ENCODE peak calls at places on chromosomes 1 and 21, in ten cellular contexts. One of them, this sample, is unnamed.

GRCh38 chr1:19074361-19074901 is 118.0 kb upstream of the IFFO2 start:
- DNase-seq in central memory CD4-positive, alpha-beta T cell: peak
- DNase-seq in ELR: no peak
- DNase-seq in fibroblast of lung: no peak
- DNase-seq in occipital lobe: no peak
- DNase-seq in HFF-Myc: no peak
- DNase-seq in naive B cell: no peak
- DNase-seq in amniotic epithelial cell: no peak
- DNase-seq in aorta: peak
- DNase-seq in CD8-positive, alpha-beta memory T cell: peak
- DNase-seq in this sample: no peak

GRCh38 chr21:42857216-42857615 is 22.1 kb downstream of the WDR4 start:
- DNase-seq in fibroblast of lung: no peak
- DNase-seq in HFF-Myc: no peak
- DNase-seq in naive B cell: no peak
- DNase-seq in central memory CD4-positive, alpha-beta T cell: no peak
- DNase-seq in CD8-positive, alpha-beta memory T cell: no peak
- DNase-seq in occipital lobe: no peak
- DNase-seq in amniotic epithelial cell: no peak
- DNase-seq in aorta: no peak
- DNase-seq in ELR: no peak
- DNase-seq in this sample: no peak

GRCh38 chr1:103084176-103084575 is 24.1 kb downstream of the COL11A1 start:
- DNase-seq in aorta: no peak
- DNase-seq in naive B cell: no peak
- DNase-seq in amniotic epithelial cell: peak
- DNase-seq in CD8-positive, alpha-beta memory T cell: no peak
- DNase-seq in HFF-Myc: no peak
- DNase-seq in fibroblast of lung: peak
- DNase-seq in ELR: no peak
- DNase-seq in central memory CD4-positive, alpha-beta T cell: no peak
- DNase-seq in occipital lobe: no peak
- DNase-seq in this sample: no peak

GRCh38 chr1:210764536-210764935 is 369.4 kb downstream of the KCNH1 start:
- DNase-seq in fibroblast of lung: no peak
- DNase-seq in amniotic epithelial cell: peak
- DNase-seq in HFF-Myc: no peak
- DNase-seq in central memory CD4-positive, alpha-beta T cell: no peak
- DNase-seq in occipital lobe: no peak
- DNase-seq in ELR: no peak
- DNase-seq in naive B cell: no peak
- DNase-seq in CD8-positive, alpha-beta memory T cell: no peak
- DNase-seq in aorta: no peak
- DNase-seq in this sample: no peak

GRCh38 chr1:228090613-228091081 is 8.1 kb downstream of the ARF1 start:
- DNase-seq in ELR: peak
- DNase-seq in aorta: no peak
- DNase-seq in central memory CD4-positive, alpha-beta T cell: no peak
- DNase-seq in naive B cell: no peak
- DNase-seq in fibroblast of lung: peak
- DNase-seq in amniotic epithelial cell: peak
- DNase-seq in occipital lobe: no peak
- DNase-seq in CD8-positive, alpha-beta memory T cell: peak
- DNase-seq in HFF-Myc: no peak
- DNase-seq in this sample: no peak

GRCh38 chr1:25692560-25692959 is 76.0 kb downstream of the MAN1C1 start:
- DNase-seq in aorta: peak
- DNase-seq in fibroblast of lung: no peak
- DNase-seq in occipital lobe: no peak
- DNase-seq in CD8-positive, alpha-beta memory T cell: no peak
- DNase-seq in central memory CD4-positive, alpha-beta T cell: no peak
- DNase-seq in HFF-Myc: no peak
- DNase-seq in naive B cell: peak
- DNase-seq in amniotic epithelial cell: no peak
- DNase-seq in ELR: no peak
- DNase-seq in this sample: peak

GRCh38 chr1:242605521-242605920 is 81.0 kb upstream of the PLD5 start:
- DNase-seq in amniotic epithelial cell: peak
- DNase-seq in aorta: no peak
- DNase-seq in occipital lobe: no peak
- DNase-seq in fibroblast of lung: no peak
- DNase-seq in ELR: peak
- DNase-seq in HFF-Myc: no peak
- DNase-seq in naive B cell: no peak
- DNase-seq in CD8-positive, alpha-beta memory T cell: no peak
- DNase-seq in central memory CD4-positive, alpha-beta T cell: no peak
- DNase-seq in this sample: no peak

GRCh38 chr1:183609313-183609712 is 19.1 kb upstream of the NCF2 start:
- DNase-seq in central memory CD4-positive, alpha-beta T cell: no peak
- DNase-seq in HFF-Myc: no peak
- DNase-seq in aorta: no peak
- DNase-seq in amniotic epithelial cell: peak
- DNase-seq in CD8-positive, alpha-beta memory T cell: no peak
- DNase-seq in ELR: peak
- DNase-seq in occipital lobe: peak
- DNase-seq in naive B cell: no peak
- DNase-seq in fibroblast of lung: peak
- DNase-seq in this sample: no peak

GRCh38 chr1:78250201-78250600 is 204.4 kb downstream of the GIPC2 start:
- DNase-seq in HFF-Myc: no peak
- DNase-seq in naive B cell: no peak
- DNase-seq in occipital lobe: no peak
- DNase-seq in CD8-positive, alpha-beta memory T cell: no peak
- DNase-seq in central memory CD4-positive, alpha-beta T cell: no peak
- DNase-seq in ELR: no peak
- DNase-seq in amniotic epithelial cell: no peak
- DNase-seq in aorta: peak
- DNase-seq in fibroblast of lung: no peak
- DNase-seq in this sample: no peak

GRCh38 chr1:94873520-94874351 is 53.2 kb downstream of the CNN3 start:
- DNase-seq in occipital lobe: peak
- DNase-seq in amniotic epithelial cell: peak
- DNase-seq in HFF-Myc: no peak
- DNase-seq in CD8-positive, alpha-beta memory T cell: no peak
- DNase-seq in ELR: no peak
- DNase-seq in fibroblast of lung: peak
- DNase-seq in central memory CD4-positive, alpha-beta T cell: no peak
- DNase-seq in aorta: no peak
- DNase-seq in naive B cell: no peak
- DNase-seq in this sample: no peak

GRCh38 chr1:27102707-27103468 is 52.0 kb downstream of the SLC9A1 start:
- DNase-seq in HFF-Myc: no peak
- DNase-seq in CD8-positive, alpha-beta memory T cell: peak
- DNase-seq in amniotic epithelial cell: peak
- DNase-seq in central memory CD4-positive, alpha-beta T cell: peak
- DNase-seq in occipital lobe: peak
- DNase-seq in naive B cell: peak
- DNase-seq in fibroblast of lung: peak
- DNase-seq in aorta: peak
- DNase-seq in ELR: peak
- DNase-seq in this sample: peak

GRCh38 chr1:197486948-197487347 is 218.9 kb downstream of the CRB1 start:
- DNase-seq in CD8-positive, alpha-beta memory T cell: no peak
- DNase-seq in ELR: no peak
- DNase-seq in amniotic epithelial cell: peak
- DNase-seq in aorta: no peak
- DNase-seq in naive B cell: no peak
- DNase-seq in occipital lobe: no peak
- DNase-seq in HFF-Myc: no peak
- DNase-seq in central memory CD4-positive, alpha-beta T cell: no peak
- DNase-seq in fibroblast of lung: peak
- DNase-seq in this sample: no peak

GRCh38 chr21:37498664-37499063 is 132.1 kb downstream of the DYRK1A start:
- DNase-seq in naive B cell: no peak
- DNase-seq in fibroblast of lung: no peak
- DNase-seq in occipital lobe: no peak
- DNase-seq in amniotic epithelial cell: no peak
- DNase-seq in HFF-Myc: no peak
- DNase-seq in aorta: no peak
- DNase-seq in CD8-positive, alpha-beta memory T cell: no peak
- DNase-seq in central memory CD4-positive, alpha-beta T cell: no peak
- DNase-seq in ELR: no peak
- DNase-seq in this sample: no peak

GRCh38 chr1:50665413-50665812 is 242.2 kb upstream of the DMRTA2 start:
- DNase-seq in naive B cell: no peak
- DNase-seq in ELR: no peak
- DNase-seq in central memory CD4-positive, alpha-beta T cell: no peak
- DNase-seq in amniotic epithelial cell: peak
- DNase-seq in aorta: no peak
- DNase-seq in CD8-positive, alpha-beta memory T cell: no peak
- DNase-seq in HFF-Myc: no peak
- DNase-seq in fibroblast of lung: peak
- DNase-seq in occipital lobe: no peak
- DNase-seq in this sample: no peak

GRCh38 chr1:48495166-48495565 is 23.2 kb upstream of the SPATA6 start:
- DNase-seq in ELR: no peak
- DNase-seq in CD8-positive, alpha-beta memory T cell: no peak
- DNase-seq in occipital lobe: no peak
- DNase-seq in fibroblast of lung: no peak
- DNase-seq in aorta: no peak
- DNase-seq in amniotic epithelial cell: no peak
- DNase-seq in central memory CD4-positive, alpha-beta T cell: no peak
- DNase-seq in HFF-Myc: no peak
- DNase-seq in naive B cell: no peak
- DNase-seq in this sample: no peak